ENCODE peak calls at places on chromosome X, in seven cellular contexts. S is HCT116, B is HepG2, I is H1, G is GM12878, O is SK-N-SH, C is K562. V is an unnamed sample.
A peak's percentile ranks its signal among the peaks of the same experiment; 100 is the strongest.

GRCh38 chrX:54808109-54808604 is 612 bp downstream of the MAGED2 start:
- DNase-seq in O (peak; percentile 76), S (peak; percentile 6), G (no peak), I (no peak), B (peak; percentile 2), C (peak; percentile 59), V (peak; percentile 42)

GRCh38 chrX:42604302-42604701 is 173.7 kb downstream of the PPP1R2C start:
- DNase-seq in I (no peak), B (no peak), G (no peak), C (no peak), O (no peak), S (no peak), V (no peak)

GRCh38 chrX:72392816-72393800 is 87.4 kb upstream of the CITED1 start:
- DNase-seq in I (no peak), C (no peak), G (no peak), O (no peak), S (no peak), B (no peak), V (no peak)

GRCh38 chrX:153740631-153741222 is 16.1 kb downstream of the ABCD1 start:
- DNase-seq in S (no peak), O (no peak), I (no peak), B (no peak), C (no peak), G (no peak), V (no peak)

GRCh38 chrX:40420899-40421729 is 159.7 kb upstream of the ATP6AP2 start:
- DNase-seq in O (no peak), B (peak; percentile 13), C (no peak), G (peak; percentile 63), I (no peak), S (no peak), V (no peak)

GRCh38 chrX:107935664-107936433 is 46.3 kb downstream of the TEX13B start:
- DNase-seq in G (no peak), O (no peak), B (no peak), C (no peak), I (no peak), S (no peak), V (no peak)

GRCh38 chrX:70454441-70455365 is 10.1 kb downstream of the DLG3 start:
- DNase-seq in B (peak; percentile 84), G (no peak), S (peak; percentile 82), I (peak; percentile 85), C (peak; percentile 92), O (peak; percentile 88), V (peak; percentile 78)

GRCh38 chrX:14496674-14497073 is 32.7 kb upstream of the GLRA2 start:
- DNase-seq in O (no peak), C (no peak), B (no peak), I (no peak), G (no peak), S (no peak), V (no peak)

GRCh38 chrX:37509349-37509748 is 62.1 kb upstream of the LANCL3 start:
- DNase-seq in S (no peak), I (no peak), C (no peak), G (no peak), O (no peak), B (no peak), V (peak; percentile 16)

GRCh38 chrX:139816204-139816603 is 108.2 kb upstream of the MCF2 start:
- DNase-seq in C (no peak), I (no peak), G (no peak), O (no peak), B (no peak), S (no peak), V (no peak)

GRCh38 chrX:108122748-108123147 is 31.2 kb downstream of the ATG4A start:
- DNase-seq in C (no peak), O (no peak), B (no peak), I (no peak), S (no peak), G (no peak), V (no peak)

GRCh38 chrX:110159865-110160264 is 157.0 kb downstream of the TMEM164 start:
- DNase-seq in S (no peak), C (no peak), I (no peak), G (no peak), B (no peak), O (no peak), V (no peak)

GRCh38 chrX:125826080-125826479 is 340.0 kb downstream of the DCAF12L2 start:
- DNase-seq in S (no peak), C (no peak), O (no peak), B (no peak), I (no peak), G (no peak), V (peak; percentile 16)

GRCh38 chrX:31223817-31224216 is 152.0 kb upstream of the FTHL17 start:
- DNase-seq in S (no peak), O (no peak), I (no peak), C (no peak), B (no peak), G (no peak), V (no peak)
- TF ChIP-seq JUND in S (no peak), O (no peak), I (no peak), C (no peak), B (no peak), G (no peak), V (no peak)

GRCh38 chrX:117860517-117860916 is 256.1 kb downstream of the KLHL13 start:
- DNase-seq in I (no peak), O (no peak), S (no peak), G (no peak), B (no peak), C (no peak), V (no peak)

GRCh38 chrX:117851025-117851424 is 265.6 kb downstream of the KLHL13 start:
- DNase-seq in I (no peak), C (no peak), G (no peak), O (no peak), S (no peak), B (no peak), V (no peak)

DNA sequence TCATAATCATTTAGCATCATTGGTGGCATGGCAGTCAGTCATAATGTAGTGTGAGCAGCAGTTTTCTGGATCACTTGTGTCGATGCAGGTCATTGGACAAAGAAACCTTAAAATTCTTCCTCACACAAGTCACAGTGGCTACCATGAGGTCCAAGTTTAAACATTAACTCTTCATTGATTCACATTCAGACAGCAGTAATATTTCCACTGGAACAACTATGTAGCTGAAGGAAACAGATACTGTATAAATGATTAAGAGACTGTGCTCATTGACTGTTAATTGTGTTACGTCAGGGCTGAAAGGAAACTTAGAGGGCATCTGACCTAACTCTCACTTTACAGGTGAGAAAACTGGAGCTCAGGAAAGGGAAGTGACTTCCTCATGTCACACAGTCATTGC is 261.8 kb downstream of the KLHL13 start:
- DNase-seq in I (no peak), O (no peak), S (no peak), G (no peak), C (no peak), B (no peak), V (no peak)
- TF ChIP-seq JUND in I (no peak), O (no peak), S (no peak), G (no peak), C (no peak), B (no peak), V (no peak)

GRCh38 chrX:151088221-151088620 is 88.2 kb upstream of the GPR50 start:
- DNase-seq in O (no peak), G (no peak), B (no peak), I (no peak), S (no peak), C (no peak), V (no peak)
- TF ChIP-seq JUND in O (no peak), G (no peak), B (no peak), I (no peak), S (no peak), C (no peak), V (no peak)

GRCh38 chrX:18353931-18354368 is 538 bp downstream of the SCML2 start:
- DNase-seq in I (no peak), C (peak; percentile 39), G (no peak), B (peak; percentile 7), O (peak; percentile 70), S (no peak), V (peak; percentile 16)
- TF ChIP-seq JUND in I (no peak), C (no peak), G (no peak), B (no peak), O (no peak), S (no peak), V (no peak)

GRCh38 chrX:124257924-124258706 is 74.3 kb upstream of the TEX13D start:
- DNase-seq in B (no peak), S (no peak), I (no peak), C (no peak), O (no peak), G (no peak), V (no peak)

GRCh38 chrX:124256981-124257380 is 75.5 kb upstream of the TEX13D start:
- DNase-seq in C (no peak), O (no peak), S (no peak), B (no peak), I (no peak), G (no peak), V (no peak)

GRCh38 chrX:124260845-124261244 is 71.6 kb upstream of the TEX13D start:
- DNase-seq in C (no peak), G (no peak), B (no peak), O (no peak), I (no peak), S (no peak), V (no peak)

GRCh38 chrX:124256209-124256608 is 76.3 kb upstream of the TEX13D start:
- DNase-seq in G (no peak), I (no peak), B (no peak), C (no peak), S (no peak), O (no peak), V (no peak)
- TF ChIP-seq JUND in G (no peak), I (no peak), B (no peak), C (no peak), S (no peak), O (peak; percentile 80), V (no peak)

GRCh38 chrX:29542147-29542546 is 673.2 kb upstream of the MAGEB2 start:
- DNase-seq in I (no peak), C (no peak), S (no peak), B (no peak), G (no peak), O (no peak), V (no peak)
- TF ChIP-seq JUND in I (no peak), C (no peak), S (no peak), B (no peak), G (no peak), O (no peak), V (no peak)

GRCh38 chrX:9788908-9789307 is 2.7 kb downstream of the SHROOM2 start:
- DNase-seq in G (no peak), C (no peak), O (no peak), B (peak; percentile 76), S (no peak), I (no peak), V (peak; percentile 93)
- TF ChIP-seq JUND in G (no peak), C (no peak), O (no peak), B (no peak), S (no peak), I (no peak), V (no peak)

DNA sequence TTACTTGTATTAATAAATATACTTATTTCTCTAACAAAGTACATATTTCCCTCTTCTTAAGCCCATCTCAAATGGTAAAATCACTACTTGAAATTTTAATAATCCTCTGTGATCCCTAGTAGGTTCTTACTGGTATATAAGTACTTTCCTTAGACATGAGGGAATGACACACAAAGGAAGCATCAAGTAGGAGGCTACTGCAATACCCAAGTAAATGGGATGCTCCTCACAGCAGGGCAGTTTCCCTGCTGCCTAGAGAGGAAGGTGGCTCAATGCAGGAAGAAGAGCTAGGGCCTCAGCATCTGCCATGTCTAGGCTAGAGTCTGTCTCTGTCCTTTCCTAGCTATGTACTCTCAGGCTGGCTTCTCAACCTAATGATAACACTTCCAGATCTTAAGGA is 122.1 kb upstream of the DIPK2B start:
- DNase-seq in I (no peak), C (no peak), B (no peak), O (no peak), G (no peak), S (no peak), V (no peak)
- TF ChIP-seq JUND in I (no peak), C (no peak), B (no peak), O (no peak), G (no peak), S (no peak), V (no peak)

GRCh38 chrX:74949717-74950116 is 24.5 kb upstream of the NEXMIF start:
- DNase-seq in O (no peak), G (no peak), S (no peak), C (no peak), B (no peak), I (no peak), V (no peak)
- TF ChIP-seq JUND in O (no peak), G (no peak), S (no peak), C (no peak), B (no peak), I (no peak), V (no peak)